ENCODE peak calls at places on chromosome 6, in seven cellular contexts. Q, G, U, K, N, J and O are unnamed samples.

GRCh38 chr6:12010635-12011275 is 1.4 kb upstream of the HIVEP1 start:
- DNase-seq in G (no peak), N (no peak), U (peak; percentile 73), J (no peak), K (no peak), Q (peak; percentile 76), O (peak; percentile 91)

GRCh38 chr6:139753198-139753861 is 378.9 kb upstream of the CITED2 start:
- DNase-seq in U (no peak), Q (no peak), K (no peak), G (peak; percentile 77), J (peak; percentile 82), N (peak; percentile 40), O (peak; percentile 92)

GRCh38 chr6:39892490-39893129 is 41.7 kb downstream of the MOCS1 start:
- DNase-seq in J (peak; percentile 68), Q (peak; percentile 74), U (peak; percentile 44), G (peak; percentile 69), N (peak; percentile 70), K (peak; percentile 17), O (peak; percentile 72)

GRCh38 chr6:46380152-46380807 is 111.0 kb downstream of the RCAN2 start:
- DNase-seq in K (no peak), G (no peak), Q (no peak), J (no peak), U (no peak), N (no peak), O (peak; percentile 3)

GRCh38 chr6:164195605-164196004 is 781.1 kb downstream of the QKI start:
- DNase-seq in J (no peak), U (no peak), K (no peak), G (no peak), N (no peak), Q (no peak), O (no peak)

GRCh38 chr6:106508836-106509235 is 120.5 kb downstream of the RTN4IP1 start:
- DNase-seq in J (no peak), U (no peak), N (no peak), Q (no peak), G (peak; percentile 52), K (no peak), O (no peak)

GRCh38 chr6:25278557-25278913 is 639 bp upstream of the CARMIL1 start:
- DNase-seq in G (no peak), Q (no peak), J (peak; percentile 57), N (no peak), U (no peak), K (no peak), O (peak; percentile 71)

GRCh38 chr6:37354526-37355384 is 972 bp downstream of the RNF8 start:
- DNase-seq in J (peak; percentile 17), K (no peak), Q (peak; percentile 34), U (peak; percentile 8), N (peak; percentile 39), G (peak; percentile 17), O (peak; percentile 28)

GRCh38 chr6:7389162-7389450 is 436 bp downstream of the CAGE1 start:
- DNase-seq in K (no peak), N (no peak), J (peak; percentile 85), U (no peak), G (peak; percentile 71), Q (no peak), O (no peak)

GRCh38 chr6:54481096-54481495 is 172.9 kb downstream of the TINAG start:
- DNase-seq in J (no peak), G (no peak), K (no peak), Q (no peak), N (no peak), U (no peak), O (no peak)

GRCh38 chr6:38434051-38434450 is 205.7 kb downstream of the BTBD9 start:
- DNase-seq in K (no peak), Q (no peak), U (no peak), G (no peak), J (no peak), N (no peak), O (peak; percentile 96)

GRCh38 chr6:10403385-10404106 is 11.3 kb downstream of the TFAP2A start:
- DNase-seq in N (peak; percentile 75), G (peak; percentile 85), U (no peak), Q (no peak), J (peak; percentile 98), K (no peak), O (peak; percentile 90)

GRCh38 chr6:5395719-5396118 is 134.4 kb downstream of the FARS2 start:
- DNase-seq in Q (no peak), K (no peak), J (no peak), G (no peak), U (no peak), N (no peak), O (no peak)

GRCh38 chr6:36961441-36962430 is 7.2 kb downstream of the PI16 start:
- DNase-seq in N (no peak), U (no peak), K (no peak), J (no peak), G (no peak), Q (no peak), O (no peak)

GRCh38 chr6:111650049-111650448 is 44.4 kb upstream of the TRAF3IP2 start:
- DNase-seq in J (no peak), K (no peak), Q (no peak), G (no peak), N (no peak), U (no peak), O (no peak)
- H4K8ac ChIP-seq in J (no peak overlapping the region), K (no peak overlapping the region), Q (no peak overlapping the region), G (no peak overlapping the region), N (no peak overlapping the region), U (no peak overlapping the region), O (no peak overlapping the region)

DNA sequence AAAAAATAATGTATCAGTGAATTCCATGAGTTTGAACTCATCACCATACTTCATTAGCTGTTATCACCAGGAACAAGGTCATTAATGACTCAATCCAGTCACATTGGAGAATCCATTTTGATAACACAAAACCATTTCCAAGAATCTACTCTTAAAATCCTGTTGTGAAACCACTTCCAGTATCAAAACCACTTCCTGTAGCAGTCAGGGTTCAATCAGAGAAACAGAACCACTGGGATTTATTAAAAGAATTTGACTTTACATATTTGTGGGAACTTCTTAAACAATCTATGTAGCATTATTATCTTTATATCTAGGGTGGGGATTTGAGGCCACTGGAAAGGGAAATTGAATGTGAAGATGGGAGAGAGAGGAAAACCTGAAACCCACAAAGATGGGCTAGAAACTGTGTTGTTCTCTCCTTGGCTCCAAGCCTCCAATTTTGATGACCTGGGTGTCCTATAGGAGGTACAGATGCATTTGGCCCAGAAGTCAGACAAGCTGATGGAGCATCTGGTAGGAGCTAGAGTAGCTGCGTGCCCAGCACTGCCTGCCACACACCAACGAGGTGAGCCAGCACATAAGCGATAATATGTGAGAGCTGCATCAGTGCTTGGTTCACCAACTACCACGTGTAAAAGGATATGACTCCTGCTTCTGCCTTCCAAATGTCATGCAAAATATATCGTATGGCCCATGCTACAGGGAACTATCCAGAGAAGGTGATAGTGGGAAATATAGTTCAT is 117.0 kb downstream of the TMEM200A start:
- DNase-seq in K (no peak), G (peak; percentile 82), N (peak; percentile 54), Q (no peak), U (no peak), J (no peak), O (no peak)
- H3K4me2 ChIP-seq in K (no peak overlapping the region), G (no peak overlapping the region), N (no peak overlapping the region), Q (no peak overlapping the region), U (no peak overlapping the region), J (no peak overlapping the region), O (no peak overlapping the region)

GRCh38 chr6:158068156-158068892 is 86.7 kb downstream of the SYNJ2 start:
- DNase-seq in U (no peak), K (no peak), Q (no peak), N (no peak), J (no peak), G (no peak), O (no peak)

GRCh38 chr6:158066161-158066781 is 84.6 kb downstream of the SYNJ2 start:
- DNase-seq in N (no peak), K (no peak), G (no peak), J (no peak), U (no peak), Q (no peak), O (no peak)

GRCh38 chr6:158069800-158070195 is 88.1 kb downstream of the SYNJ2 start:
- DNase-seq in Q (no peak), U (no peak), G (peak; percentile 78), K (no peak), N (peak; percentile 37), J (no peak), O (no peak)

GRCh38 chr6:158068893-158069799 is 87.5 kb downstream of the SYNJ2 start:
- DNase-seq in Q (no peak), N (peak; percentile 25), J (no peak), K (no peak), U (no peak), G (peak; percentile 58), O (peak; percentile 46)

DNA sequence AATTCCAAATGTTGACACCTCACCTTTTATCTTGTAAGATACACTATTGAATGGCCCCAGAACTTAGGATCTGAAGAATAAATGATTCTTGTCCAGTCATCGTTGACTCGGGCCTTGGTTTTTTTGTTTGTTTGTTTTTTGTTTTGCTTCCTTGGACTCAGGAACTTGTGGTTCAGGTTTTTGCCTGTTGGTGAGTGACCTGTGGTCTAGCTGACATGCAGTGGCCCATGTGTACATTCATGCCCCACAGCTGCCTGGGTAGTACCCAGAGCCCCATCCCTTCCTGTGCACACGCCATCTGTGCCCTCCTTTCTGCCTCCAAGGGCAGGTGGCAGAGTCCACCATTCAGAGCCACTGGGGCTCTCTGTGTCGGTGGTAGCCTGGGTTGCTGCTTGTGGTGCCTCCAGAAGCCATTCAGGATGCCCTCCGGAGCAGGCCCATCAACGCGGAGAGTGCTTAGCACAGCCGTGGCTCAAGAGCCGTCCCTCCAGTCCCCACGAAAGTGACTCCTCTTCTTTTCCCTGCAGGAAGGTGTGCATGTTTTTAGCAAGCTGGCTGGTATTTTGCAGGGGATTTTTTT is 85.9 kb downstream of the SYNJ2 start:
- DNase-seq in U (no peak), Q (no peak), N (no peak), K (no peak), J (peak; percentile 45), G (no peak), O (no peak)
- H4K8ac ChIP-seq in U (no peak overlapping the region), Q (no peak overlapping the region), N (peak overlapping the region; percentile 62), K (no peak overlapping the region), J (no peak overlapping the region), G (no peak overlapping the region), O (no peak overlapping the region)

GRCh38 chr6:21751608-21752007 is 158.1 kb downstream of the SOX4 start:
- DNase-seq in K (no peak), U (no peak), G (no peak), Q (no peak), N (no peak), J (no peak), O (no peak)
- H3K4me2 ChIP-seq in K (no peak overlapping the region), U (no peak overlapping the region), G (no peak overlapping the region), Q (no peak overlapping the region), N (no peak overlapping the region), J (peak overlapping the region; percentile 46), O (no peak overlapping the region)

DNA sequence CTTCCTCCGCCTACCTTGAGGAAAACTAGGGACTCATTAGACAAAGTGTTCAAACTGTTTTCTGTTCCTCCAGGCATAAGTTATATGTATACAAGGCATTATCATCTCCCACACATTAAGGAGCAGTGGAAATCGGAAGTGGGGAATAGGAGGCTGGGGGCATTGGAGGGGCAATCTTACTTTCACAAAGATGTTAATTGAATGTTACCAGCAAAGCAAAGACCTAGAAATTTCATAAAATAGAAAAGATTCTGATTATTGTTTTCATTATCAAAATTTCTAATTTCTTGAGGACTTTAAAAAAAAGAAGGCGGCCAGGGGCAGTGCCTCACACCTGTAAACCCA is 501.7 kb upstream of the JARID2 start:
- DNase-seq in G (no peak), N (no peak), Q (no peak), U (no peak), J (no peak), K (no peak), O (no peak)
- H4K8ac ChIP-seq in G (peak overlapping the region; percentile 1), N (no peak overlapping the region), Q (no peak overlapping the region), U (no peak overlapping the region), J (no peak overlapping the region), K (no peak overlapping the region), O (no peak overlapping the region)

GRCh38 chr6:19231878-19232519 is 605.2 kb upstream of the ID4 start:
- DNase-seq in U (no peak), N (no peak), G (no peak), Q (no peak), K (no peak), J (no peak), O (no peak)
- H3K4me2 ChIP-seq in U (no peak overlapping the region), N (no peak overlapping the region), G (no peak overlapping the region), Q (no peak overlapping the region), K (no peak overlapping the region), J (no peak overlapping the region), O (no peak overlapping the region)